ENCODE peak calls at places on chromosomes 5 and 9, in eight cellular contexts. O is pancreas, K is lower lobe of right lung, U is IMR-90, M is PC-9, Q is left ventricle myocardium inferior, B is tibial artery, J is cardiac muscle cell. W is an unnamed sample. For H3K4me1, the result is how much of the 10 kb centered on the place peaks cover.

GRCh38 chr9:36862206-36863145 is 171.6 kb downstream of the PAX5 start:
- DNase-seq in U (peak), M (peak), J (peak), K (peak), O (peak), B (no peak), Q (no peak), W (peak)

GRCh38 chr5:177094224-177095087 is 7.7 kb downstream of the FGFR4 start:
- DNase-seq in U (peak), J (peak), B (no peak), Q (peak), O (peak), K (peak), M (no peak), W (peak)

GRCh38 chr5:74015716-74016115 is 389.7 kb downstream of the ARHGEF28 start:
- DNase-seq in B (no peak), U (no peak), M (no peak), Q (no peak), O (no peak), K (no peak), J (peak), W (no peak)

GRCh38 chr9:106557996-106558667 is 304.8 kb upstream of the ZNF462 start:
- DNase-seq in J (no peak), U (no peak), K (no peak), M (no peak), Q (no peak), O (no peak), B (no peak), W (peak)

GRCh38 chr5:160175438-160176218 is 53.7 kb upstream of the FABP6 start:
- DNase-seq in J (peak), O (no peak), M (no peak), K (no peak), B (peak), Q (peak), U (peak), W (no peak)

GRCh38 chr5:172005708-172006377 is 595 bp downstream of the FBXW11 start:
- DNase-seq in U (no peak), O (peak), M (peak), J (peak), B (peak), Q (peak), K (peak), W (peak)

GRCh38 chr9:133257398-133258053 is 17.5 kb downstream of the ABO start:
- DNase-seq in U (no peak), J (no peak), K (no peak), O (no peak), Q (peak), B (no peak), M (no peak), W (peak)

GRCh38 chr5:145760660-145761059 is 74.5 kb downstream of the PRELID2 start:
- DNase-seq in J (no peak), B (no peak), Q (no peak), U (no peak), O (no peak), K (no peak), M (no peak), W (no peak)

GRCh38 chr5:104095527-104095926 is 532.9 kb upstream of the NUDT12 start:
- DNase-seq in O (no peak), M (no peak), B (no peak), U (no peak), Q (no peak), J (no peak), K (no peak), W (no peak)

DNA sequence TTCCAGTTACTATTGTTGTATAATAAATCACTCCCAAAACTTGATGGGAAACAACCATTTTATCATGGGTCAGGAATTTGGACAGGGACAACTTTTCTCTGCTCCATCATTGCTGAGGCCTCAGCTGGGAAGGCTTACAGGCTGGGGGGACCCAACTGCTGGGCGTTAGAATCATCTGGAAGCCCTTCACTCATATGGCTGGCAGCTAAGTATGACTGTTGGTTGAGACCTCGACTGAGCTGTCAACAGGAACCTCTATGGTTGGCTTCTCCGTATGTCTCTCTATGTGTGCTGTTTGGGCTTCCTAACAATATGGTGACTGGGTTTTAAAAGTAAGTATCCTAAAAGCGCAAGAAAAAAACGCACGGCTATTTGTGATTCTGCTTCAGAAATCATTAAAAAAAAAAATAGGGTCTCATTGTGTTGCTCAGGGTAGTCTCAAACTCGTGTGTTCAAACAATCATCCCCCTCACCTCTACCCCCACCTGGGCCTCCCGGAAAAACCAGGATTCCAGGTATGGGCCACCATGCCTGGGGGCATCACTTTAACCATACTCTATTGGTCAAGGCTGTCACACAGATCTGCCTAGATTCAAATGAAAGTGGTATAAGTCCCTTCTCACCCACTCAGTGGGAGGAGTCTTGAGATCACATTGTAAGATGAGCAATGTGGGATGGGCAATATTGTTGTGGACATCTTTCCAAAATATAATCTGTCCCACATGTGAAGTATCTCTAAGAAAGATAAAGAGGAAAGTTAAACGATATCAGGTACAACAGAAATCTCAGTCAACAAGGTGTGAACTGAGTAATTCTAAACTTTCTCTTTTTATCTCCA is 15.2 kb downstream of the FNBP1 start:
- DNase-seq in Q (no peak), M (no peak), U (no peak), O (no peak), K (no peak), B (no peak), J (no peak), W (no peak)
- H3K4me1 ChIP-seq in Q (half or more), M (under half), U (under half), O (under half), K (under half), B (under half), J (under half), W (under half)

GRCh38 chr5:179206366-179206765 is 138.9 kb downstream of the ADAMTS2 start:
- DNase-seq in Q (no peak), K (no peak), U (no peak), B (no peak), M (no peak), O (no peak), J (no peak), W (no peak)

GRCh38 chr5:179203248-179203647 is 142.0 kb downstream of the ADAMTS2 start:
- DNase-seq in J (no peak), U (no peak), O (no peak), M (no peak), B (no peak), Q (no peak), K (no peak), W (peak)

GRCh38 chr5:179207470-179207869 is 137.8 kb downstream of the ADAMTS2 start:
- DNase-seq in M (no peak), Q (no peak), J (no peak), O (no peak), B (no peak), U (no peak), K (no peak), W (no peak)

GRCh38 chr5:179204572-179204971 is 140.7 kb downstream of the ADAMTS2 start:
- DNase-seq in B (no peak), K (no peak), M (no peak), J (peak), U (no peak), Q (no peak), O (no peak), W (no peak)

DNA sequence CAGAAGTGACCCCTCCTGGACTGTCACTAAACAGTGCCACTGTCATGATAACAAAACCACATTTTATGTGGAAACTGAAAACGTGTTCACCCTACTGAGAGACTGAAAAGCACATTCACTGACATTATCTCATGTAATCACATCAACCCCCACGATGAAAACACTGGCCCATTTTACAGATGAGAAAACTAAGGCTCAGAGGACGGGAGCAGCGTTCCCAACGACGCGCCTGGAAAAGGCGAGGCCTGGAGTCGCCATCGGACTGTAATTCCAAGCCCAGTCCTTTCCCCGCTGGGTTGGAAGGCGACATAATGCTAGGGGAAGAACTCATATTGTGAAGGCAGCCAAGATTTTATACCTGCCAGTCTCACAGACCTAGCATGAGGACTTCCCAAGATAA is 140.0 kb downstream of the ADAMTS2 start:
- DNase-seq in M (no peak), Q (no peak), B (no peak), J (no peak), K (no peak), U (no peak), O (no peak), W (no peak)
- H3K4me3 ChIP-seq in M (no peak), Q (no peak), B (no peak), J (no peak), K (no peak), U (no peak), O (no peak), W (no peak)

DNA sequence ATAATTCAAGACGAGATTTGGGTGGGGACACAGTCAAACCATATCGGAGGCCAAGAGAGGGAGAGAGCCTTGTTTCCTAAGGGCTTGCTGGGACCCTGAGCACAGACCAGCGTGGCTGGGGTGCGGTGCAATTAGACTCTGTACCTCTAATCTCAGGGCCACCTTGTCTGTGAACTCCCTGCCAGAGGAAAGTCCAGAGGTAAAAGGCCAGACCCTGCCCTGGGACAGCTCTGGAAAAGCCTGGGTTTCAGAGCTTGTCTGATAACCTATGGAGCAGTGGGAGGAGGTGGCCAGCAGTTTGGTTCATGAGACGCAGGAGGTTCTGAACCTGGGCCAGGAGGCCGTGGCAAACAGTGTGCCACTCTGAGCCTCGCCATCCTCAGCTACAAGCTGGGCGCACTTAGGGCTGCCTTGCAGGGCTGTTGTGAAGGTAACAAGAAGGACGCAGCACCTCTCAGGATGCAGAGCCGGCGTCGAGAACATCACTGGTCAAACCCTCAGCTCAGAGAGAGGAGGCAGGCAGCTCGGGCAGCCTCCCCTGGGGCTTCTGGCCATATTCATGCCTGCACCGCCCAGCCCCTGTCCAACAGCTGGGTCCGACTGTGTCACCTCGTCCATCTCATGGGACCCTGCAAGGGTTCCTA is 4.8 kb upstream of the DOLPP1 start:
- DNase-seq in O (no peak), J (no peak), B (no peak), K (no peak), Q (no peak), M (no peak), U (no peak), W (no peak)
- H3K4me1 ChIP-seq in O (under half), J (under half), B (under half), K (under half), Q (under half), M (under half), U (under half), W (under half)

GRCh38 chr5:167571824-167572223 is 719.6 kb upstream of the WWC1 start:
- DNase-seq in M (no peak), K (no peak), J (no peak), B (no peak), U (no peak), O (no peak), Q (no peak), W (no peak)

GRCh38 chr5:167576928-167577327 is 714.5 kb upstream of the WWC1 start:
- DNase-seq in U (no peak), K (no peak), M (no peak), B (no peak), O (no peak), Q (no peak), J (no peak), W (no peak)

GRCh38 chr5:167573274-167574127 is 717.9 kb upstream of the WWC1 start:
- DNase-seq in B (no peak), K (no peak), O (no peak), J (peak), Q (no peak), U (peak), M (no peak), W (no peak)

GRCh38 chr5:167576126-167576525 is 715.3 kb upstream of the WWC1 start:
- DNase-seq in U (no peak), J (no peak), Q (no peak), O (no peak), B (no peak), K (no peak), M (no peak), W (no peak)

GRCh38 chr5:167574381-167574780 is 717.1 kb upstream of the WWC1 start:
- DNase-seq in J (no peak), O (no peak), M (no peak), U (no peak), B (no peak), K (no peak), Q (no peak), W (no peak)
- H3K4me3 ChIP-seq in J (peak), O (no peak), M (no peak), U (no peak), B (no peak), K (no peak), Q (no peak), W (no peak)

W was measured in kidney.